ENCODE peak calls at places on chromosomes 13 and 19, in eight cellular contexts. One of them, this sample, is unnamed.
A peak's percentile ranks its signal among the peaks of the same experiment; 100 is the strongest.

GRCh38 chr19:1580382-1580781 is 12.3 kb upstream of the MEX3D start:
- DNase-seq in hypothalamus: no peak
- DNase-seq in ovary: no peak
- DNase-seq in T-helper 1 cell: no peak
- DNase-seq in effector memory CD4-positive, alpha-beta T cell: no peak
- DNase-seq in posterior vena cava: no peak
- DNase-seq in H54: no peak
- DNase-seq in CD4-positive, CD25-positive, alpha-beta regulatory T cell: no peak
- DNase-seq in this sample: no peak

GRCh38 chr13:74061939-74062595 is 72.1 kb downstream of the KLF12 start:
- DNase-seq in H54: no peak
- DNase-seq in CD4-positive, CD25-positive, alpha-beta regulatory T cell: peak; percentile 76
- DNase-seq in T-helper 1 cell: peak; percentile 11
- DNase-seq in ovary: peak; percentile 25
- DNase-seq in hypothalamus: no peak
- DNase-seq in posterior vena cava: no peak
- DNase-seq in effector memory CD4-positive, alpha-beta T cell: no peak
- DNase-seq in this sample: no peak

GRCh38 chr19:4390017-4390861 is 10.1 kb downstream of the SH3GL1 start:
- DNase-seq in ovary: no peak
- DNase-seq in CD4-positive, CD25-positive, alpha-beta regulatory T cell: no peak
- DNase-seq in H54: no peak
- DNase-seq in T-helper 1 cell: no peak
- DNase-seq in effector memory CD4-positive, alpha-beta T cell: no peak
- DNase-seq in posterior vena cava: no peak
- DNase-seq in hypothalamus: no peak
- DNase-seq in this sample: no peak

GRCh38 chr13:77928909-77929308 is 10.3 kb upstream of the EDNRB start:
- DNase-seq in H54: no peak
- DNase-seq in effector memory CD4-positive, alpha-beta T cell: no peak
- DNase-seq in T-helper 1 cell: no peak
- DNase-seq in hypothalamus: no peak
- DNase-seq in ovary: no peak
- DNase-seq in CD4-positive, CD25-positive, alpha-beta regulatory T cell: peak; percentile 31
- DNase-seq in posterior vena cava: no peak
- DNase-seq in this sample: no peak

GRCh38 chr13:21583496-21583895 is 20.5 kb downstream of the MICU2 start:
- DNase-seq in ovary: no peak
- DNase-seq in CD4-positive, CD25-positive, alpha-beta regulatory T cell: no peak
- DNase-seq in effector memory CD4-positive, alpha-beta T cell: no peak
- DNase-seq in T-helper 1 cell: no peak
- DNase-seq in hypothalamus: no peak
- DNase-seq in H54: no peak
- DNase-seq in posterior vena cava: no peak
- DNase-seq in this sample: no peak

GRCh38 chr13:101649490-101650126 is 197.1 kb downstream of the ITGBL1 start:
- DNase-seq in T-helper 1 cell: no peak
- DNase-seq in ovary: no peak
- DNase-seq in H54: peak; percentile 27
- DNase-seq in posterior vena cava: no peak
- DNase-seq in CD4-positive, CD25-positive, alpha-beta regulatory T cell: no peak
- DNase-seq in effector memory CD4-positive, alpha-beta T cell: no peak
- DNase-seq in hypothalamus: no peak
- DNase-seq in this sample: no peak

GRCh38 chr13:110350509-110350908 is 43.4 kb downstream of the COL4A2 start:
- DNase-seq in hypothalamus: no peak
- DNase-seq in effector memory CD4-positive, alpha-beta T cell: no peak
- DNase-seq in H54: no peak
- DNase-seq in CD4-positive, CD25-positive, alpha-beta regulatory T cell: no peak
- DNase-seq in T-helper 1 cell: no peak
- DNase-seq in ovary: no peak
- DNase-seq in posterior vena cava: no peak
- DNase-seq in this sample: no peak

GRCh38 chr19:10467104-10467706 is 36.0 kb downstream of the KEAP1 start:
- DNase-seq in hypothalamus: no peak
- DNase-seq in CD4-positive, CD25-positive, alpha-beta regulatory T cell: no peak
- DNase-seq in effector memory CD4-positive, alpha-beta T cell: no peak
- DNase-seq in ovary: no peak
- DNase-seq in H54: no peak
- DNase-seq in T-helper 1 cell: no peak
- DNase-seq in posterior vena cava: no peak
- DNase-seq in this sample: no peak

GRCh38 chr19:1106841-1107654 is 3.3 kb downstream of the GPX4 start:
- DNase-seq in posterior vena cava: peak; percentile 85
- DNase-seq in ovary: no peak
- DNase-seq in T-helper 1 cell: no peak
- DNase-seq in effector memory CD4-positive, alpha-beta T cell: no peak
- DNase-seq in H54: peak; percentile 72
- DNase-seq in hypothalamus: no peak
- DNase-seq in CD4-positive, CD25-positive, alpha-beta regulatory T cell: no peak
- DNase-seq in this sample: no peak

GRCh38 chr19:28242317-28242927 is 970.5 kb downstream of the UQCRFS1 start:
- DNase-seq in ovary: no peak
- DNase-seq in CD4-positive, CD25-positive, alpha-beta regulatory T cell: peak; percentile 2
- DNase-seq in hypothalamus: no peak
- DNase-seq in H54: peak; percentile 31
- DNase-seq in effector memory CD4-positive, alpha-beta T cell: no peak
- DNase-seq in T-helper 1 cell: no peak
- DNase-seq in posterior vena cava: no peak
- DNase-seq in this sample: peak; percentile 16

GRCh38 chr13:30802953-30803478 is 67.7 kb downstream of the ALOX5AP start:
- DNase-seq in effector memory CD4-positive, alpha-beta T cell: peak; percentile 57
- DNase-seq in posterior vena cava: peak; percentile 98
- DNase-seq in CD4-positive, CD25-positive, alpha-beta regulatory T cell: peak; percentile 81
- DNase-seq in T-helper 1 cell: peak; percentile 67
- DNase-seq in H54: peak; percentile 55
- DNase-seq in ovary: peak; percentile 85
- DNase-seq in hypothalamus: peak; percentile 53
- DNase-seq in this sample: peak; percentile 67

GRCh38 chr19:23378948-23379347 is 16.3 kb downstream of the ZNF91 start:
- DNase-seq in hypothalamus: no peak
- DNase-seq in H54: no peak
- DNase-seq in posterior vena cava: no peak
- DNase-seq in CD4-positive, CD25-positive, alpha-beta regulatory T cell: no peak
- DNase-seq in T-helper 1 cell: no peak
- DNase-seq in ovary: no peak
- DNase-seq in effector memory CD4-positive, alpha-beta T cell: no peak
- DNase-seq in this sample: no peak

GRCh38 chr13:29996316-29996715 is 145.9 kb upstream of the UBL3 start:
- DNase-seq in T-helper 1 cell: no peak
- DNase-seq in effector memory CD4-positive, alpha-beta T cell: no peak
- DNase-seq in H54: no peak
- DNase-seq in CD4-positive, CD25-positive, alpha-beta regulatory T cell: no peak
- DNase-seq in ovary: no peak
- DNase-seq in posterior vena cava: no peak
- DNase-seq in hypothalamus: no peak
- DNase-seq in this sample: no peak

GRCh38 chr19:46387713-46388130 is 25.6 kb downstream of the CCDC8 start:
- DNase-seq in effector memory CD4-positive, alpha-beta T cell: no peak
- DNase-seq in T-helper 1 cell: no peak
- DNase-seq in CD4-positive, CD25-positive, alpha-beta regulatory T cell: no peak
- DNase-seq in posterior vena cava: peak; percentile 59
- DNase-seq in hypothalamus: no peak
- DNase-seq in ovary: no peak
- DNase-seq in H54: no peak
- DNase-seq in this sample: no peak

GRCh38 chr19:28185646-28186045 is 1027.3 kb downstream of the UQCRFS1 start:
- DNase-seq in H54: no peak
- DNase-seq in posterior vena cava: no peak
- DNase-seq in CD4-positive, CD25-positive, alpha-beta regulatory T cell: no peak
- DNase-seq in effector memory CD4-positive, alpha-beta T cell: no peak
- DNase-seq in ovary: no peak
- DNase-seq in T-helper 1 cell: no peak
- DNase-seq in hypothalamus: no peak
- DNase-seq in this sample: no peak

GRCh38 chr13:40920826-40921225 is 98.3 kb downstream of the ELF1 start:
- DNase-seq in ovary: no peak
- DNase-seq in posterior vena cava: no peak
- DNase-seq in hypothalamus: no peak
- DNase-seq in CD4-positive, CD25-positive, alpha-beta regulatory T cell: peak; percentile 14
- DNase-seq in effector memory CD4-positive, alpha-beta T cell: no peak
- DNase-seq in H54: no peak
- DNase-seq in T-helper 1 cell: no peak
- DNase-seq in this sample: no peak

GRCh38 chr13:110008816-110009215 is 222.4 kb upstream of the IRS2 start:
- DNase-seq in hypothalamus: no peak
- DNase-seq in effector memory CD4-positive, alpha-beta T cell: no peak
- DNase-seq in T-helper 1 cell: no peak
- DNase-seq in CD4-positive, CD25-positive, alpha-beta regulatory T cell: no peak
- DNase-seq in H54: no peak
- DNase-seq in ovary: no peak
- DNase-seq in posterior vena cava: no peak
- DNase-seq in this sample: no peak

GRCh38 chr13:41645313-41645712 is 188.0 kb downstream of the RGCC start:
- DNase-seq in ovary: no peak
- DNase-seq in H54: no peak
- DNase-seq in posterior vena cava: peak; percentile 82
- DNase-seq in CD4-positive, CD25-positive, alpha-beta regulatory T cell: no peak
- DNase-seq in effector memory CD4-positive, alpha-beta T cell: no peak
- DNase-seq in hypothalamus: no peak
- DNase-seq in T-helper 1 cell: no peak
- DNase-seq in this sample: no peak

GRCh38 chr13:53054569-53054968 is 26.0 kb downstream of the OLFM4 start:
- DNase-seq in H54: no peak
- DNase-seq in posterior vena cava: no peak
- DNase-seq in T-helper 1 cell: no peak
- DNase-seq in effector memory CD4-positive, alpha-beta T cell: no peak
- DNase-seq in hypothalamus: no peak
- DNase-seq in CD4-positive, CD25-positive, alpha-beta regulatory T cell: no peak
- DNase-seq in ovary: no peak
- DNase-seq in this sample: no peak

GRCh38 chr13:27379694-27380596 is 44.5 kb upstream of the GTF3A start:
- DNase-seq in T-helper 1 cell: peak; percentile 30
- DNase-seq in ovary: peak; percentile 43
- DNase-seq in CD4-positive, CD25-positive, alpha-beta regulatory T cell: peak; percentile 58
- DNase-seq in H54: peak; percentile 54
- DNase-seq in effector memory CD4-positive, alpha-beta T cell: peak; percentile 16
- DNase-seq in hypothalamus: no peak
- DNase-seq in posterior vena cava: peak; percentile 90
- DNase-seq in this sample: peak; percentile 65

GRCh38 chr19:46211201-46211881 is 18.2 kb upstream of the IGFL1 start:
- DNase-seq in ovary: no peak
- DNase-seq in T-helper 1 cell: no peak
- DNase-seq in H54: no peak
- DNase-seq in hypothalamus: no peak
- DNase-seq in CD4-positive, CD25-positive, alpha-beta regulatory T cell: no peak
- DNase-seq in posterior vena cava: no peak
- DNase-seq in effector memory CD4-positive, alpha-beta T cell: no peak
- DNase-seq in this sample: no peak

This sample was measured in frontal cortex.